ENCODE peak calls at places on chromosomes 12 and 14, in five cellular contexts. L is GM12878, O is K562, S is H1, A is HepG2. C is an unnamed sample.

GRCh38 chr12:113244015-113244983 is 23.0 kb downstream of the TPCN1 start:
- DNase-seq in L (no peak), S (no peak), A (no peak), O (no peak), C (no peak)

GRCh38 chr12:125794401-125794800 is 729.2 kb downstream of the AACS start:
- DNase-seq in O (no peak), L (no peak), A (no peak), S (no peak), C (no peak)

GRCh38 chr12:96810477-96810876 is 96.6 kb upstream of the NEDD1 start:
- DNase-seq in O (no peak), L (no peak), S (no peak), A (no peak), C (no peak)

GRCh38 chr12:28575593-28576205 is 385.4 kb downstream of the CCDC91 start:
- DNase-seq in O (no peak), L (no peak), A (no peak), S (no peak), C (no peak)

GRCh38 chr12:19301223-19301622 is 138.1 kb upstream of the AEBP2 start:
- DNase-seq in O (no peak), A (no peak), L (no peak), S (no peak), C (no peak)

GRCh38 chr14:74973003-74973614 is 17.7 kb upstream of the PGF start:
- DNase-seq in L (no peak), O (no peak), S (no peak), A (no peak), C (no peak)

GRCh38 chr14:48973136-48973535 is 613.0 kb downstream of the RPS29 start:
- DNase-seq in O (no peak), S (no peak), L (no peak), A (no peak), C (no peak)

GRCh38 chr12:26678697-26679660 is 154.0 kb downstream of the ITPR2 start:
- DNase-seq in O (no peak), S (no peak), A (no peak), L (no peak), C (peak; percentile 60)

GRCh38 chr12:51326762-51327439 is 2.9 kb upstream of the BIN2 start:
- DNase-seq in O (peak; percentile 56), A (no peak), S (no peak), L (peak; percentile 77), C (no peak)

GRCh38 chr14:54564071-54564798 is 2.7 kb upstream of the SAMD4A start:
- DNase-seq in O (peak; percentile 15), L (no peak), S (no peak), A (peak; percentile 36), C (peak; percentile 63)

GRCh38 chr12:65656904-65657351 is 167.4 kb upstream of the HMGA2 start:
- DNase-seq in A (no peak), O (peak; percentile 17), S (no peak), L (no peak), C (no peak)

GRCh38 chr14:74077401-74077800 is 6.9 kb downstream of the ALDH6A1 start:
- DNase-seq in O (no peak), S (no peak), L (no peak), A (no peak), C (no peak)

GRCh38 chr14:105203057-105203494 is 22.0 kb upstream of the NUDT14 start:
- DNase-seq in S (peak; percentile 27), A (no peak), L (no peak), O (peak; percentile 71), C (peak; percentile 82)

GRCh38 chr14:50667491-50668007 is 557 bp downstream of the SAV1 start:
- DNase-seq in O (peak; percentile 22), S (no peak), L (no peak), A (no peak), C (peak; percentile 74)

GRCh38 chr12:120241561-120242274 is 23.8 kb downstream of the PXN start:
- DNase-seq in S (no peak), A (no peak), L (no peak), O (no peak), C (no peak)

GRCh38 chr12:77837876-77838291 is 7.2 kb downstream of the NAV3 start:
- DNase-seq in L (no peak), O (no peak), A (no peak), S (no peak), C (no peak)

GRCh38 chr12:22286569-22286968 is 47.9 kb downstream of the ST8SIA1 start:
- DNase-seq in O (no peak), S (no peak), A (no peak), L (no peak), C (no peak)

GRCh38 chr12:111446631-111447570 is 41.2 kb downstream of the SH2B3 start:
- DNase-seq in L (no peak), O (no peak), A (no peak), S (no peak), C (no peak)

DNA sequence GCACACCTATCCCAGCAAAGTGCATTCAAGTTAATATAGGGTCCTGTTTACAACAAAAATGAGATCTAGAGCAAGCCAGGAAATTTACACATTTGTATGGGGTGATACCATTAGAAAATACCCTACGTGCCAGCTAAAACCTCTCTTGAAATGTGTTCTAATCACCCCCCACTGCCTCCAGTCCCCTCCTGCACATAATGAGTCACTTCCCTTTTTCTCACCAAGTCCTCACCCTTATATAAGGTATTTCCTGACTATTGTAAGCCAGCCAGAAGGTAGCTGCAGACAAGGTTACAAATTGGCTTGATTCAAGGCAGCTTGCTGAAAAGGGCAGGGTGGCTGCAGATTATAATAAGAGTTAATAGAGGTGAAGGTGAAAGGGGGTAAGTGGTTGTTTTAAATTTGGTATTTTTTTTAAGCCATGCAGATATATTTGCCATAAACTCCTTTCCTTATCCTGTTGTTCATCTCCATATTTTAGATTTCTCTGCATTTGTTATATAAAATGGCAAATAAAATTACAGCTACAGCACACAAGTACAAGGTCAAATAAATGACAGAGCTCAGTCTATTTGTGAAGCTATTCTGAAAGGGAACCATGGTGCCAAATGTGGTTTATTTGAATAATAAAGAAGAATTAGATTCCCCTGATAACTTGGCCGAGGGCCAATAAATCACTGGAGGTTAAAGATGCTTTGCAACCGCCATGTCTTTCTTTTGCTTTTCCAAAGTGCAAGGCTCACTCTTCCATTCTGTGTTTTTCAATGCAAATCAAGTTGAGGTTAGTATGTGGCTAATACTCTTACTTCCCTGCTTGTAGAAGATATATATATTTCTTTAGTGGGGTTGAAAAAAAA is 385.9 kb downstream of the EGLN3 start:
- DNase-seq in L (peak; percentile 57), A (peak; percentile 29), S (peak; percentile 31), O (no peak), C (peak; percentile 25)
- H3K4me1 ChIP-seq in L (no peaks in the 10 kb centered on the region), A (peaks cover 9% of the 10 kb centered on the region), S (peaks cover 3% of the 10 kb centered on the region), O (peaks cover 21% of the 10 kb centered on the region), C (peaks cover 23% of the 10 kb centered on the region)

DNA sequence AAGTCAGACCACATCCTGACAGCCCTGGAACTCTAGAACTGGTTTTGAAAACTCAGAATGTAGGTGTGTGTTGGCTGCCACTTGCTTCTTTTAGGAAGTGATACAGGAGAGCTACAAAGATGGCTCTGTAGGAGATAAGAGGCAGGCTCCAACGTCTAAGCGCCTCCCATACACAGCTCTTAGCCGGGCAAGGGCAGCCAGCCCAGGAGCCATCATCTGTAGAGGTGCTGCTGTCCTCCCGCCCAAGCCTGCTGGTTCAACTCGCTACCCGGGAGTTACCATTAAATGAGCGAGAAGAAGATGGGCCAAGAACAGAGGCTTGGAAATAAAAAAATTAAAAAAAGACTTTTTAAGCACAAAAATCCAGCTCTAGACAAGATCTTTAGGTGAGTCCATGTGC is 61.2 kb upstream of the DIO3 start:
- DNase-seq in A (no peak), S (no peak), O (no peak), L (no peak), C (no peak)
- TF ChIP-seq CREB1 in A (no peak), S (no peak), O (no peak), L (no peak), C (no peak)

GRCh38 chr14:100983710-100984109 is 80.2 kb upstream of the RTL1 start:
- DNase-seq in S (no peak), O (no peak), A (no peak), L (no peak), C (no peak)
- H3K4me1 ChIP-seq in S (no peaks in the 10 kb centered on the region), O (no peaks in the 10 kb centered on the region), A (no peaks in the 10 kb centered on the region), L (no peaks in the 10 kb centered on the region), C (no peaks in the 10 kb centered on the region)

DNA sequence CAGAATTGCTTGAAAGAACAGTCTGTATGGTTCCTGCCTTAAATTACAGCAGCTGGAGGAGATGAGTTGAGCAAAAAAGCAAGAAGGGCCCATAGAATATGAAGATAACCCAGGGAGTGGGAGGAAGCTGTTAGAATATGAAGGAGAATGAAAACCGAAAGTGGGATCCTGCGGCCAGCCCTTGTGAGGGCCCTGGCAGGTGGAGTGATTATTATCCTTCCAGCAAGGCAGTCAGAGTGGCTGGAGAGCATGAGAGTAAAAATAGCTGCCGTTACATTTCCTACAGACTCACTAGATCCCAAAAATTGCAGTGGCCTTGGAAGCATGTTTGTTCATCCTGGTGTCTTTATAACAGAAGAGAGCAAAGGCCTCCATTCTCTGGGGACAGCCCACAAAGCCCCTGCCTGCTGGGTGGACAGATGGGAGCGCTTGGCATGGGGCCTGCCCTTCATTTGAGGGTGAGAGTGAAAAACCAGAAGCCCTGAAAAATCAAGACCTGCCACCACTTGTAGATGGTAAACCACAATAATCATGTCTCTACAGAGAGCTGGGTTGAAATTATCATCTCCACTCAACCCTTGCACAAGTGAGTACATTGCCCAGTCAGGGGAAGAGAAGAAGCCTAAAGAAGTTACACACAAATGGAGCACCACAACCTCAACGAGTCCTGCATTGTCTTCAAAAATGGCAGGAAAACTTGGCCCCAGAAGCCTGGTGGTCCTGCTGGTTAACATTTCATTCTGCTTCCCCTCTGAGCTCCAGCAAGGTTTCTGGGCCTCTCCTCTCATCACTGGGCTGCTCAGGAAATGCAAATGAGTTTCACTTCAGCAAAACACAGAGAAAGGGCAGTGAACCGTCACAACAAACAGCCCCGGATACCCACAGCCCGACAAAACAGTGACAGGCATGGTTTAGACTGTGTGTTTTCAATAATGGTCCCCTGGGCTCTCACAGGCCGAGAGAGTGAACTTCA is 20.5 kb downstream of the ZDHHC22 start:
- DNase-seq in L (peak; percentile 97), A (no peak), O (no peak), S (no peak), C (no peak)
- TF ChIP-seq CREB1 in L (peak; percentile 68), A (no peak), O (no peak), S (no peak), C (no peak)

GRCh38 chr12:108423486-108423885 is 84.4 kb upstream of the CMKLR1 start:
- DNase-seq in L (no peak), O (no peak), A (no peak), S (no peak), C (no peak)

GRCh38 chr12:108424816-108425215 is 85.7 kb upstream of the CMKLR1 start:
- DNase-seq in L (no peak), O (no peak), S (no peak), A (no peak), C (no peak)

GRCh38 chr12:108419949-108420348 is 80.8 kb upstream of the CMKLR1 start:
- DNase-seq in S (no peak), A (no peak), L (no peak), O (no peak), C (no peak)

GRCh38 chr12:108425238-108425795 is 86.2 kb upstream of the CMKLR1 start:
- DNase-seq in O (no peak), S (no peak), L (no peak), A (no peak), C (peak; percentile 54)

GRCh38 chr12:108424026-108424425 is 84.9 kb upstream of the CMKLR1 start:
- DNase-seq in A (no peak), L (no peak), O (no peak), S (no peak), C (no peak)
- H3K4me1 ChIP-seq in A (no peaks in the 10 kb centered on the region), L (no peaks in the 10 kb centered on the region), O (peaks cover 5% of the 10 kb centered on the region), S (peaks cover 7% of the 10 kb centered on the region), C (peaks cover 4% of the 10 kb centered on the region)